ENCODE peak calls at places on chromosomes 6 and 20, in eight cellular contexts. P is pancreas, T is H9, D is nephron progenitor cell, O is HT1080, W is fibroblast of lung, K is upper lobe of right lung, E is psoas muscle. Z is an unnamed sample.

GRCh38 chr6:25962368-25963127 is at the start of gene TRIM38:
- DNase-seq in P (no peak), T (peak), D (no peak), O (peak), W (peak), K (no peak), E (peak), Z (no peak)

GRCh38 chr6:167932468-167933276 is 64.8 kb upstream of the KIF25 start:
- DNase-seq in P (no peak), T (no peak), D (no peak), O (no peak), W (no peak), K (no peak), E (no peak), Z (no peak)

GRCh38 chr20:13841206-13841605 is 56.4 kb downstream of the NDUFAF5 start:
- DNase-seq in P (no peak), T (no peak), D (no peak), O (no peak), W (no peak), K (no peak), E (no peak), Z (no peak)

GRCh38 chr20:4978050-4978918 is 23.0 kb downstream of the SLC23A2 start:
- DNase-seq in P (no peak), T (no peak), D (no peak), O (no peak), W (peak), K (no peak), E (no peak), Z (no peak)

GRCh38 chr20:431012-431904 is 23.2 kb downstream of the RBCK1 start:
- DNase-seq in P (peak), T (peak), D (peak), O (peak), W (peak), K (no peak), E (peak), Z (peak)

GRCh38 chr20:952196-952795 is 36.2 kb upstream of the ANGPT4 start:
- DNase-seq in P (no peak), T (no peak), D (no peak), O (no peak), W (no peak), K (no peak), E (no peak), Z (no peak)

GRCh38 chr6:11448038-11448437 is 89.5 kb upstream of the TMEM170B start:
- DNase-seq in P (no peak), T (no peak), D (no peak), O (no peak), W (no peak), K (no peak), E (no peak), Z (no peak)

GRCh38 chr6:166556871-166557322 is 29.6 kb downstream of the RAMACL start:
- DNase-seq in P (peak), T (no peak), D (no peak), O (peak), W (peak), K (peak), E (peak), Z (no peak)

GRCh38 chr20:45378191-45378590 is at the start of gene TP53TG5:
- DNase-seq in P (no peak), T (no peak), D (no peak), O (no peak), W (no peak), K (no peak), E (no peak), Z (no peak)

GRCh38 chr6:29737707-29738630 is 14.7 kb downstream of the HLA-F start:
- DNase-seq in P (no peak), T (peak), D (peak), O (peak), W (peak), K (no peak), E (peak), Z (peak)

Z was measured in ELF-1.